ENCODE peak calls at places on chromosomes 2 and 18, in five cellular contexts. One of them, this sample, is unnamed.

GRCh38 chr18:78789850-78790249 is 189.8 kb upstream of the SALL3 start:
- DNase-seq in sigmoid colon: peak; percentile 45
- DNase-seq in H1: no peak
- DNase-seq in PC-9: no peak
- DNase-seq in uterus: no peak
- DNase-seq in this sample: no peak

GRCh38 chr2:196481323-196481695 is 158.2 kb upstream of the CCDC150 start:
- DNase-seq in sigmoid colon: no peak
- DNase-seq in PC-9: no peak
- DNase-seq in uterus: no peak
- DNase-seq in H1: no peak
- DNase-seq in this sample: no peak

GRCh38 chr2:176501652-176502051 is 232.4 kb downstream of the MTX2 start:
- DNase-seq in sigmoid colon: no peak
- DNase-seq in PC-9: no peak
- DNase-seq in H1: no peak
- DNase-seq in uterus: no peak
- DNase-seq in this sample: no peak

GRCh38 chr2:200624660-200625059 is 38.8 kb downstream of the AOX1 start:
- DNase-seq in H1: no peak
- DNase-seq in uterus: no peak
- DNase-seq in PC-9: peak; percentile 41
- DNase-seq in sigmoid colon: no peak
- DNase-seq in this sample: no peak

GRCh38 chr2:231464576-231465540 is 574 bp upstream of the NCL start:
- DNase-seq in uterus: peak; percentile 98
- DNase-seq in PC-9: no peak
- DNase-seq in sigmoid colon: no peak
- DNase-seq in H1: peak; percentile 97
- DNase-seq in this sample: peak; percentile 98

GRCh38 chr2:239903803-239904202 is 121.3 kb downstream of the NDUFA10 start:
- DNase-seq in PC-9: no peak
- DNase-seq in sigmoid colon: no peak
- DNase-seq in H1: peak; percentile 41
- DNase-seq in uterus: no peak
- DNase-seq in this sample: no peak

GRCh38 chr18:48021273-48021914 is 90.9 kb upstream of the SMAD2 start:
- DNase-seq in H1: no peak
- DNase-seq in sigmoid colon: peak; percentile 5
- DNase-seq in uterus: no peak
- DNase-seq in PC-9: no peak
- DNase-seq in this sample: no peak

GRCh38 chr18:74376523-74376922 is 60.9 kb downstream of the C18orf63 start:
- DNase-seq in H1: no peak
- DNase-seq in sigmoid colon: no peak
- DNase-seq in PC-9: no peak
- DNase-seq in uterus: no peak
- DNase-seq in this sample: no peak

GRCh38 chr2:25976884-25977741 is 5.2 kb downstream of the KIF3C start:
- DNase-seq in H1: no peak
- DNase-seq in sigmoid colon: no peak
- DNase-seq in uterus: no peak
- DNase-seq in PC-9: peak; percentile 71
- DNase-seq in this sample: no peak

GRCh38 chr18:29749699-29750098 is 1292.8 kb downstream of the DSC3 start:
- DNase-seq in PC-9: no peak
- DNase-seq in uterus: no peak
- DNase-seq in H1: no peak
- DNase-seq in sigmoid colon: no peak
- DNase-seq in this sample: no peak

GRCh38 chr2:165239230-165239629 is at the start of gene SCN2A:
- DNase-seq in H1: no peak
- DNase-seq in uterus: no peak
- DNase-seq in sigmoid colon: no peak
- DNase-seq in PC-9: no peak
- DNase-seq in this sample: peak; percentile 51

GRCh38 chr2:48034295-48034694 is 128.0 kb upstream of the FBXO11 start:
- DNase-seq in PC-9: no peak
- DNase-seq in sigmoid colon: no peak
- DNase-seq in uterus: no peak
- DNase-seq in H1: no peak
- DNase-seq in this sample: no peak

GRCh38 chr2:84417453-84417852 is 41.6 kb downstream of the SUCLG1 start:
- DNase-seq in sigmoid colon: no peak
- DNase-seq in uterus: no peak
- DNase-seq in H1: no peak
- DNase-seq in PC-9: no peak
- DNase-seq in this sample: no peak

GRCh38 chr2:133568172-133568571 is at the start of gene NCKAP5:
- DNase-seq in sigmoid colon: no peak
- DNase-seq in PC-9: no peak
- DNase-seq in uterus: no peak
- DNase-seq in H1: no peak
- DNase-seq in this sample: no peak

GRCh38 chr18:58117685-58118403 is 73.8 kb downstream of the NEDD4L start:
- DNase-seq in sigmoid colon: no peak
- DNase-seq in H1: no peak
- DNase-seq in PC-9: peak; percentile 93
- DNase-seq in uterus: no peak
- DNase-seq in this sample: no peak
- H3K27ac ChIP-seq in sigmoid colon: peak overlapping the region; percentile 47
- H3K27ac ChIP-seq in H1: no peak overlapping the region
- H3K27ac ChIP-seq in PC-9: peak overlapping the region; percentile 75
- H3K27ac ChIP-seq in uterus: no peak overlapping the region
- H3K27ac ChIP-seq in this sample: no peak overlapping the region

GRCh38 chr2:222622900-222623299 is 33.0 kb downstream of the FARSB start:
- DNase-seq in PC-9: no peak
- DNase-seq in sigmoid colon: no peak
- DNase-seq in uterus: no peak
- DNase-seq in H1: no peak
- DNase-seq in this sample: no peak
- H3K36me3 ChIP-seq in PC-9: peaks cover 84% of the 10 kb centered on the region
- H3K36me3 ChIP-seq in sigmoid colon: peaks cover 12% of the 10 kb centered on the region
- H3K36me3 ChIP-seq in uterus: no peaks in the 10 kb centered on the region
- H3K36me3 ChIP-seq in H1: peaks cover 35% of the 10 kb centered on the region
- H3K36me3 ChIP-seq in this sample: peaks cover 95% of the 10 kb centered on the region

GRCh38 chr2:120740765-120741513 is 5.3 kb downstream of the GLI2 start:
- DNase-seq in PC-9: no peak
- DNase-seq in H1: peak; percentile 72
- DNase-seq in uterus: no peak
- DNase-seq in sigmoid colon: no peak
- DNase-seq in this sample: no peak
- H3K27ac ChIP-seq in PC-9: no peak overlapping the region
- H3K27ac ChIP-seq in H1: peak overlapping the region; percentile 90
- H3K27ac ChIP-seq in uterus: no peak overlapping the region
- H3K27ac ChIP-seq in sigmoid colon: no peak overlapping the region
- H3K27ac ChIP-seq in this sample: no peak overlapping the region

GRCh38 chr18:49591271-49591670 is 29.4 kb downstream of the LIPG start:
- DNase-seq in sigmoid colon: no peak
- DNase-seq in PC-9: no peak
- DNase-seq in H1: no peak
- DNase-seq in uterus: no peak
- DNase-seq in this sample: no peak
- H3K36me3 ChIP-seq in sigmoid colon: no peaks in the 10 kb centered on the region
- H3K36me3 ChIP-seq in PC-9: peaks cover 4% of the 10 kb centered on the region
- H3K36me3 ChIP-seq in H1: peaks cover 12% of the 10 kb centered on the region
- H3K36me3 ChIP-seq in uterus: no peaks in the 10 kb centered on the region
- H3K36me3 ChIP-seq in this sample: no peaks in the 10 kb centered on the region

GRCh38 chr2:217907266-217907665 is 95.5 kb downstream of the TNS1 start:
- DNase-seq in PC-9: no peak
- DNase-seq in H1: no peak
- DNase-seq in sigmoid colon: no peak
- DNase-seq in uterus: no peak
- DNase-seq in this sample: no peak
- H3K27ac ChIP-seq in PC-9: no peak overlapping the region
- H3K27ac ChIP-seq in H1: no peak overlapping the region
- H3K27ac ChIP-seq in sigmoid colon: peak overlapping the region; percentile 97
- H3K27ac ChIP-seq in uterus: peak overlapping the region; percentile 92
- H3K27ac ChIP-seq in this sample: no peak overlapping the region

GRCh38 chr2:47022399-47022798 is 106.8 kb upstream of the MCFD2 start:
- DNase-seq in uterus: no peak
- DNase-seq in H1: no peak
- DNase-seq in sigmoid colon: no peak
- DNase-seq in PC-9: no peak
- DNase-seq in this sample: no peak
- H3K36me3 ChIP-seq in uterus: no peaks in the 10 kb centered on the region
- H3K36me3 ChIP-seq in H1: no peaks in the 10 kb centered on the region
- H3K36me3 ChIP-seq in sigmoid colon: no peaks in the 10 kb centered on the region
- H3K36me3 ChIP-seq in PC-9: peaks cover 4% of the 10 kb centered on the region
- H3K36me3 ChIP-seq in this sample: peaks cover 79% of the 10 kb centered on the region

DNA sequence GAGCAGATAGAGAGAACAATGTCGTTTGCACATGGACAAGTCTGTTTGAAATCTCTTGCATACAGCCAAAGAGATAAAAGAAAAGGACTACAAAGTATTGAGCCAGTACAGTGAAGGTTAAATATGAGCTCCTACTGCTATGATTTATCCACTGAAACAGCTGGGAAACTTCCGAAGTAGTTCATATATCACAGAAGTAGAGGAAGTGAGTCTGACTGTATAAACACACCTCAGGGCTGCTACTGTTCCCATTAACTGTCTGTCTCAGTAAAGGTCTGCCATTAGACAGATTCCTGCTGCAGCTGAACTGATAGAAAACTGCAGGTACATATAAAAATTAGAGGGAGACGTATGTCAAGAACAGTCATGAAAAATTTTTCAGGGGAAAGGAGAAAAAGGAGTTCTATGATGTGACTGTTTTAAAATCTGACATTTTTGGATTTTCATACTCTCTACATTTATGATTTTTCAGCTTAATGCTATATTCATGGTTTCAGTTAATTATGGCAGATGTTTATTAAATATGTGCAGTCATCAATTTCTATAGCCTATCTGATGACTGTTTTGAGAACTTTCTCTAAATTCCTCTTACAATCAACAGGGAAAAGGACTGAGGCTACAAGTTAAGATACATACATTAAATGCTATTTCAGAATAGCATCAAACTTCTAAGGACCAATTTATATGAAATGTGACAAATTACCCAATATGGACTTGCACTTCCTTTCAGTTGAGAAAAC is 364.7 kb downstream of the ERBB4 start:
- DNase-seq in sigmoid colon: no peak
- DNase-seq in uterus: no peak
- DNase-seq in H1: no peak
- DNase-seq in PC-9: no peak
- DNase-seq in this sample: no peak
- H3K27ac ChIP-seq in sigmoid colon: no peak overlapping the region
- H3K27ac ChIP-seq in uterus: no peak overlapping the region
- H3K27ac ChIP-seq in H1: no peak overlapping the region
- H3K27ac ChIP-seq in PC-9: no peak overlapping the region
- H3K27ac ChIP-seq in this sample: no peak overlapping the region

GRCh38 chr2:88860421-88861075 is 169.1 kb downstream of the RPIA start:
- DNase-seq in H1: no peak
- DNase-seq in sigmoid colon: no peak
- DNase-seq in PC-9: no peak
- DNase-seq in uterus: no peak
- DNase-seq in this sample: peak; percentile 62

GRCh38 chr2:88857951-88858406 is 166.5 kb downstream of the RPIA start:
- DNase-seq in sigmoid colon: no peak
- DNase-seq in uterus: no peak
- DNase-seq in PC-9: peak; percentile 50
- DNase-seq in H1: peak; percentile 52
- DNase-seq in this sample: peak; percentile 95

GRCh38 chr2:88856409-88857135 is 165.1 kb downstream of the RPIA start:
- DNase-seq in sigmoid colon: no peak
- DNase-seq in uterus: no peak
- DNase-seq in PC-9: no peak
- DNase-seq in H1: no peak
- DNase-seq in this sample: peak; percentile 81

GRCh38 chr2:88857274-88857741 is 165.8 kb downstream of the RPIA start:
- DNase-seq in H1: no peak
- DNase-seq in sigmoid colon: no peak
- DNase-seq in uterus: no peak
- DNase-seq in PC-9: no peak
- DNase-seq in this sample: peak; percentile 79

DNA sequence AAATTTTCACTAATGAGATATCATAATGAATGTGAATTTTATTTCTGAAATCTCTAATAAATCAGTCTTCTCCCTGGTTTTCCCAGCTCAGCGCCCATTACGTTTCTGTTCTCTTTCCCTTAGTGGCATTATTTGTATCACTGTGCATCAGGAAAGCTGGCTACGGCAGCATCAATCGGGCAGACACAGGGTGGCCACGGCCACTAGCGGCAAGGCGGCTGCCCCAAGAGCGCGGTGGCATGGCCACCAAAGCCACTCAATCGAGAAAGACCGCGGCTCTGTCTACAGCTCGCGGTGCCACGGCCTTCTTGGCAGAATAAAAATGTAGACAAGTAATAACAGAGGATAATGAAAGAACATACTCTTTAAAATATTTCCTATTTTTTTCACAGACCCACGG is 168.0 kb downstream of the RPIA start:
- DNase-seq in PC-9: no peak
- DNase-seq in uterus: no peak
- DNase-seq in sigmoid colon: no peak
- DNase-seq in H1: no peak
- DNase-seq in this sample: peak; percentile 86
- H3K36me3 ChIP-seq in PC-9: no peaks in the 10 kb centered on the region
- H3K36me3 ChIP-seq in uterus: no peaks in the 10 kb centered on the region
- H3K36me3 ChIP-seq in sigmoid colon: no peaks in the 10 kb centered on the region
- H3K36me3 ChIP-seq in H1: no peaks in the 10 kb centered on the region
- H3K36me3 ChIP-seq in this sample: peaks cover 63% of the 10 kb centered on the region

This sample was measured in OCI-LY7.